ENCODE peak calls at places on chromosomes 12 and 14, in seven cellular contexts. A is NCI-H1092; U is lower lobe of right lung; G is stimulated activated effector memory CD8-positive, alpha-beta T cell treated with anti-CD3 and anti-CD28 coated beads, Interleukin-12 subunit alpha, Interleukin-12 subunit beta, amount 100 ng/mL, for 72 hours; F is stimulated activated CD8-positive, alpha-beta memory T cell treated with anti-CD3 and anti-CD28 coated beads, Interleukin-15, amount 100 ng/mL, for 1 hour; B is Caco-2; D is left cardiac atrium. J is an unnamed sample.
A peak's percentile ranks its signal among the peaks of the same experiment; 100 is the strongest.

GRCh38 chr14:75725481-75725880 is 64.4 kb downstream of the TTLL5 start:
- DNase-seq in G (no peak), B (no peak), F (no peak), D (peak; percentile 51), U (no peak), A (no peak), J (peak; percentile 15)

GRCh38 chr14:84622357-84622756 is 907.6 kb upstream of the FLRT2 start:
- DNase-seq in B (no peak), G (no peak), F (no peak), D (no peak), U (no peak), A (no peak), J (no peak)

GRCh38 chr12:70640901-70641300 is 3.7 kb upstream of the PTPRB start:
- DNase-seq in D (no peak), B (no peak), F (no peak), U (no peak), A (no peak), G (no peak), J (no peak)

GRCh38 chr14:100994757-100995156 is 91.2 kb upstream of the RTL1 start:
- DNase-seq in U (no peak), F (no peak), D (no peak), A (no peak), G (no peak), B (no peak), J (no peak)

GRCh38 chr12:20547788-20548575 is 147.2 kb upstream of the SLCO1C1 start:
- DNase-seq in A (no peak), F (no peak), G (no peak), U (no peak), B (no peak), D (no peak), J (no peak)

GRCh38 chr12:116247377-116247776 is 30.1 kb downstream of the MED13L start:
- DNase-seq in B (no peak), G (no peak), F (no peak), U (no peak), D (no peak), A (no peak), J (no peak)

GRCh38 chr14:50139192-50139591 is 22.8 kb upstream of the VCPKMT start:
- DNase-seq in F (no peak), D (no peak), A (no peak), G (no peak), U (no peak), B (no peak), J (no peak)

GRCh38 chr14:93970967-93971634 is 5.3 kb downstream of the ASB2 start:
- DNase-seq in F (no peak), G (peak; percentile 46), B (no peak), A (no peak), U (peak; percentile 60), D (no peak), J (no peak)

GRCh38 chr14:101119830-101120571 is 216.5 kb upstream of the RTL1 start:
- DNase-seq in G (no peak), U (no peak), D (peak; percentile 17), F (no peak), A (peak; percentile 39), B (no peak), J (no peak)

GRCh38 chr12:109715310-109716091 is 1.9 kb downstream of the FAM222A start:
- DNase-seq in U (no peak), B (peak; percentile 61), G (no peak), A (no peak), F (no peak), D (peak; percentile 53), J (no peak)

GRCh38 chr14:95039259-95039992 is 117.9 kb downstream of the DICER1 start:
- DNase-seq in B (no peak), D (no peak), F (no peak), U (no peak), G (no peak), A (no peak), J (no peak)

GRCh38 chr14:94659953-94660946 is 48.1 kb downstream of the SERPINA3 start:
- DNase-seq in F (no peak), D (no peak), A (no peak), G (no peak), B (no peak), U (no peak), J (no peak)

GRCh38 chr14:90781344-90781761 is 34.9 kb downstream of the TTC7B start:
- DNase-seq in G (no peak), U (no peak), F (no peak), B (no peak), A (no peak), D (no peak), J (no peak)

GRCh38 chr12:32877670-32878459 is 18.7 kb downstream of the PKP2 start:
- DNase-seq in G (no peak), F (no peak), U (no peak), A (peak; percentile 20), B (no peak), D (peak; percentile 77), J (peak; percentile 39)

GRCh38 chr14:105196228-105196960 is 15.3 kb upstream of the NUDT14 start:
- DNase-seq in D (peak; percentile 71), F (no peak), A (no peak), G (no peak), B (no peak), U (peak; percentile 64), J (no peak)

GRCh38 chr12:643478-644292 is 19.6 kb downstream of the NINJ2 start:
- DNase-seq in F (no peak), B (no peak), D (peak; percentile 70), A (no peak), G (no peak), U (peak; percentile 64), J (no peak)

GRCh38 chr12:120116792-120117651 is 469 bp upstream of the RAB35 start:
- DNase-seq in G (peak; percentile 98), D (peak; percentile 96), U (peak; percentile 95), B (peak; percentile 96), F (peak; percentile 94), A (peak; percentile 83), J (peak; percentile 94)

GRCh38 chr12:124780336-124780735 is 83.3 kb downstream of the SCARB1 start:
- DNase-seq in B (no peak), D (no peak), A (no peak), U (no peak), G (no peak), F (no peak), J (no peak)

GRCh38 chr12:86744547-86745212 is 488.5 kb upstream of the MGAT4C start:
- DNase-seq in G (no peak), D (no peak), A (no peak), F (no peak), B (no peak), U (no peak), J (no peak)

GRCh38 chr12:16586350-16587109 is 19.4 kb downstream of the LMO3 start:
- DNase-seq in G (no peak), A (no peak), F (no peak), U (no peak), B (no peak), D (peak; percentile 40), J (no peak)

GRCh38 chr14:96309128-96309906 is 53.3 kb downstream of the BDKRB1 start:
- DNase-seq in U (no peak), G (no peak), B (peak; percentile 68), F (no peak), A (no peak), D (no peak), J (no peak)

GRCh38 chr14:101726954-101727302 is 34.6 kb upstream of the PPP2R5C start:
- DNase-seq in U (no peak), F (no peak), D (no peak), G (no peak), B (no peak), A (no peak), J (no peak)

GRCh38 chr14:103628221-103628683 is 759 bp upstream of the KLC1 start:
- DNase-seq in U (peak; percentile 84), F (no peak), G (no peak), D (peak; percentile 88), A (no peak), B (peak; percentile 53), J (peak; percentile 89)

GRCh38 chr12:62520361-62520760 is 53.7 kb downstream of the MON2 start:
- DNase-seq in D (no peak), U (no peak), G (no peak), A (no peak), F (no peak), B (no peak), J (no peak)